ENCODE peak calls at places on chromosomes 11 and 22, in six cellular contexts. L, A, W, C, D and S are unnamed samples.

GRCh38 chr11:130905512-130905911 is 10.8 kb downstream of the SNX19 start:
- DNase-seq in L (no peak), A (no peak), W (no peak), C (no peak), D (no peak), S (no peak)

GRCh38 chr11:57567210-57567511 is 311 bp downstream of the UBE2L6 start:
- DNase-seq in L (no peak), A (no peak), W (peak; percentile 57), C (no peak), D (peak; percentile 13), S (no peak)

GRCh38 chr11:35223429-35223828 is 84.5 kb downstream of the CD44 start:
- DNase-seq in L (no peak), A (no peak), W (peak; percentile 89), C (peak; percentile 27), D (peak; percentile 62), S (no peak)

GRCh38 chr11:121591405-121592033 is 138.8 kb upstream of the SORL1-AS1 start:
- DNase-seq in L (peak; percentile 70), A (peak; percentile 65), W (peak; percentile 77), C (peak; percentile 85), D (peak; percentile 80), S (peak; percentile 75)

GRCh38 chr11:86244063-86244521 is 461 bp upstream of the EED start:
- DNase-seq in L (peak; percentile 80), A (peak; percentile 89), W (no peak), C (peak; percentile 94), D (peak; percentile 84), S (no peak)

GRCh38 chr11:29171350-29171950 is 845.4 kb downstream of the KCNA4 start:
- DNase-seq in L (no peak), A (no peak), W (no peak), C (no peak), D (peak; percentile 37), S (no peak)

GRCh38 chr11:134858783-134859480 is 446.9 kb upstream of the B3GAT1 start:
- DNase-seq in L (no peak), A (no peak), W (no peak), C (no peak), D (no peak), S (no peak)

GRCh38 chr11:46918087-46918751 is at the start of gene LRP4:
- DNase-seq in L (no peak), A (peak; percentile 65), W (peak; percentile 57), C (peak; percentile 55), D (no peak), S (no peak)

GRCh38 chr11:19511413-19512183 is 201.0 kb upstream of the NAV2 start:
- DNase-seq in L (no peak), A (no peak), W (peak; percentile 52), C (no peak), D (no peak), S (no peak)

GRCh38 chr22:21657361-21658118 is 8.3 kb upstream of the PPIL2 start:
- DNase-seq in L (peak; percentile 78), A (peak; percentile 84), W (peak; percentile 60), C (peak; percentile 77), D (peak; percentile 8), S (peak; percentile 87)

GRCh38 chr11:60193687-60194433 is 11.0 kb upstream of the MS4A6A start:
- DNase-seq in L (peak; percentile 35), A (peak; percentile 73), W (peak; percentile 74), C (peak; percentile 88), D (peak; percentile 11), S (peak; percentile 56)

GRCh38 chr11:57792870-57793269 is 31.3 kb downstream of the CTNND1 start:
- DNase-seq in L (no peak), A (no peak), W (peak; percentile 33), C (no peak), D (no peak), S (no peak)

GRCh38 chr22:43096420-43096819 is 7.2 kb upstream of the TTLL1 start:
- DNase-seq in L (no peak), A (no peak), W (no peak), C (no peak), D (no peak), S (no peak)

GRCh38 chr11:79043726-79044125 is 397.1 kb downstream of the TENM4 start:
- DNase-seq in L (no peak), A (no peak), W (no peak), C (no peak), D (no peak), S (no peak)
- H3K18ac ChIP-seq in L (no peak overlapping the region), A (no peak overlapping the region), W (no peak overlapping the region), C (no peak overlapping the region), D (peak overlapping the region; percentile 16), S (no peak overlapping the region)

DNA sequence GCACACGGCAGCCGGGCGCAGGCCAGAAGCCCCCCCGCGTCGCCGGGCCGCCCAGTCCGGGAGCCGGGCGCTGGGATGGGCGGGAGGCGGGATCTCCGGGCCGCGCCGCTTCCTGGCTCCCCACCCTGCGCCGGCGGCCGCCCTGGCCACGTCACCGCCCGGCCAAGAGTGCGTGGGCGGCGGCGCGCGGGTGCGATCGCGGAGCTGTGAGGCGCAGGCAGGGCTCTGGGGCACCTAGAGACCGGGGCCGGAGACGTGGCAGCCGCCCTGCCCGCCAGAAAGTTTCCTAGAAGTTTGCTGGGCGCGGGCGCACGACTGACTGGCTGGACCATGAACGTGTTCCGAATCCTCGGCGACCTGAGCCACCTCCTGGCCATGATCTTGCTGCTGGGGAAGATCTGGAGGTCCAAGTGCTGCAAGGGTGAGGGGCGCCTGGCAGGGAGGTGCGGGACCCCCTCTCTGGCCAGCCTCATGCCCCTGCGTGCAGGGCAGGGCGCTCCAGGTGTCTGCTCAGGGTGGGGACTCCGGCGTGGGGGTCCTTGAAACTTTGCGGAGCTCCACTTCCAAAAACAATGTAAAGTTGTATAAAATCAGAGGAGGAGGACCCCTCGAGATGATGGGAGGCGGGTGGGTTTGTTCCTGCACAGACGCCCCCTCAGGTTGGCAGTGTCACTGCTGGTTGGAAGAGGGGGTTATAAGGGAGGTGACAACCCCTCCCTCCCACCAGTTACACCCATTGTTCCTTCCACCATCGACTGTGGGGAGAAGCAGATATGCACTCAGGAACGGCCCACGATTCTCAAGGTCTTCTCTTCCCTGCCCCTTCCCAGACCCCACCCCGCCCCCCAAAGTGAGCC is at the start of gene KDELR3:
- DNase-seq in L (peak; percentile 62), A (no peak), W (peak; percentile 71), C (peak; percentile 53), D (peak; percentile 71), S (no peak)
- H3K18ac ChIP-seq in L (peak within 1 kb of the TSS; percentile 69), A (no peak within 1 kb of the TSS), W (peak within 1 kb of the TSS; percentile 99), C (peak within 1 kb of the TSS; percentile 3), D (peak within 1 kb of the TSS; percentile 93), S (peak within 1 kb of the TSS; percentile 100)

GRCh38 chr22:23256138-23256932 is 76.0 kb downstream of the BCR start:
- DNase-seq in L (no peak), A (no peak), W (no peak), C (no peak), D (no peak), S (no peak)
- H3K18ac ChIP-seq in L (no peak overlapping the region), A (no peak overlapping the region), W (no peak overlapping the region), C (no peak overlapping the region), D (no peak overlapping the region), S (no peak overlapping the region)

DNA sequence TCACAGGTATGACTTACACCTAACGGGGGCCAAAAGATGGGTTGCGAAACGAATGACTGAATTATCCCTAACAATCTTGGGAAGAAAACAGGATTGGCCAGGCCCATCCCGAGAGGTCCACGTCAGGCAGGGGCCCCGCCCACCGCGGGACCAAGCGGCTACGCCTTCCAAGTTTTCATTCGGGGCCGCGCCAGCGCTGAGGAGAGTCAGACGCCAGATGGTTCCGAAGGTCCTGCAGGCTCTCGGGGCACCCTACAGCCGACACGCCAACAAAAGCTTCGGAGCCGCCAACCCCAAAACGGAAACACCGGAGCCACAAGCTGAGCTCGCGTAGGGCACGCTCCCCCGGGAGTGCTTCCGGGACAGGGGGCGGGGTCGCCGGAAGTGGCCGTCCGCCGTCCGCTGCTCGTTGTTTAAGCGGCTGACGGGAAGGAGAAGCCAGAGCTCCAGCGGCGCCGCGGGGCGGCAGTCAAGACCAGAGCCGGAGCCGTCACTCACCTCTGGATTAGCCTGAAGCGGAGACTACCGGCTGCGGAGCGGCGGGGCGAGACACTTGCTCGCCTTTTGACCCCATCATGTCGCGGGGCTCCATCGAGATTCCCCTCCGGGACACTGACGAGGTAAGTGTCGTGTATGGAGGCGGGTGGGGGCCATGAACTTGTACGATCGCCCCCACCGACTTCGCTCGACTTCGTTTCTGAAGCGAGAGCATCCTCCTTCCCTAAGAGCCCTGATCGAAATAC is at the start of gene CTR9:
- DNase-seq in L (peak; percentile 88), A (peak; percentile 96), W (peak; percentile 94), C (peak; percentile 96), D (peak; percentile 90), S (peak; percentile 85)
- H3K18ac ChIP-seq in L (peak within 1 kb of the TSS; percentile 70), A (peak within 1 kb of the TSS; percentile 49), W (peak within 1 kb of the TSS; percentile 97), C (peak within 1 kb of the TSS; percentile 24), D (peak within 1 kb of the TSS; percentile 94), S (peak within 1 kb of the TSS; percentile 94)

GRCh38 chr11:96798445-96798844 is 408.6 kb downstream of the JRKL start:
- DNase-seq in L (no peak), A (no peak), W (no peak), C (no peak), D (no peak), S (no peak)
- H3K18ac ChIP-seq in L (no peak overlapping the region), A (no peak overlapping the region), W (no peak overlapping the region), C (no peak overlapping the region), D (no peak overlapping the region), S (no peak overlapping the region)

GRCh38 chr11:111765984-111766833 is at the start of gene PPP2R1B:
- DNase-seq in L (peak; percentile 59), A (peak; percentile 93), W (peak; percentile 77), C (peak; percentile 94), D (peak; percentile 44), S (peak; percentile 79)

GRCh38 chr11:111762981-111763643 is 3.1 kb downstream of the PPP2R1B start:
- DNase-seq in L (no peak), A (no peak), W (no peak), C (no peak), D (peak; percentile 20), S (peak; percentile 55)

GRCh38 chr11:111764621-111765020 is 1.6 kb downstream of the PPP2R1B start:
- DNase-seq in L (no peak), A (no peak), W (peak; percentile 37), C (no peak), D (peak; percentile 51), S (no peak)

GRCh38 chr11:111766834-111767142 is 599 bp upstream of the PPP2R1B start:
- DNase-seq in L (no peak), A (no peak), W (no peak), C (peak; percentile 43), D (no peak), S (no peak)

GRCh38 chr11:111765320-111765983 is 737 bp downstream of the PPP2R1B start:
- DNase-seq in L (no peak), A (no peak), W (peak; percentile 22), C (no peak), D (no peak), S (no peak)
- H3K18ac ChIP-seq in L (peak overlapping the region; percentile 98), A (no peak overlapping the region), W (peak overlapping the region; percentile 79), C (peak overlapping the region; percentile 53), D (peak overlapping the region; percentile 37), S (peak overlapping the region; percentile 95)

DNA sequence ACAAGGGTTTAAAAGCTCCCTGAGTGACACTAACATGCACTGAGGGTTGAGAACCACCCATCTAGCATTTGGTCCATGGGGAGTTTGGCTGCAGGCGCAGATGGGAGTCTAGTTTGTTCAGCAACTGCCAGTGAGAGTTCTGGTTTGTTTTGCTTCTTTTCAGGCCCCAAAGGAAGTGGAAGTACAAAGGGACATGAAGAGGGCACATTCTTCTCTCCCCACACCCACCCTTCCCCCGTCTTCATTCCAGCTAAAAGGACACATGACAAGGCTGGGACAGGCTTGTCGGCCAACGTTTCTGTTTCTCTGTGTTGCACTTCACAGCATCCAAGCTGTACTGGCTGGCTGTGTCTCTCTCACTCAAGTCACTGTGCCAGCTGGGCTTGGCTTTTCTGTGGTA is 8.2 kb upstream of the ENDOD1 start:
- DNase-seq in L (no peak), A (no peak), W (peak; percentile 20), C (peak; percentile 54), D (no peak), S (no peak)
- H3K18ac ChIP-seq in L (no peak overlapping the region), A (peak overlapping the region; percentile 19), W (peak overlapping the region; percentile 40), C (peak overlapping the region; percentile 35), D (peak overlapping the region; percentile 35), S (peak overlapping the region; percentile 68)